ENCODE peak calls at places on chromosomes 13 and 19, in five cellular contexts. E, W, L, U and G are unnamed samples.

GRCh38 chr19:7348587-7349230 is at the start of gene ARHGEF18:
- DNase-seq in E (no peak), W (no peak), L (no peak), U (peak), G (no peak)

GRCh38 chr19:10718205-10719196 is 622 bp downstream of the DNM2 start:
- DNase-seq in E (no peak), W (peak), L (peak), U (peak), G (no peak)

GRCh38 chr13:75299206-75299605 is 182.8 kb downstream of the TBC1D4 start:
- DNase-seq in E (no peak), W (no peak), L (no peak), U (no peak), G (no peak)

GRCh38 chr19:50331187-50332013 is 2.2 kb upstream of the KCNC3 start:
- DNase-seq in E (no peak), W (no peak), L (no peak), U (no peak), G (no peak)

GRCh38 chr19:16571283-16571682 is 932 bp downstream of the SLC35E1 start:
- DNase-seq in E (no peak), W (no peak), L (peak), U (peak), G (peak)

GRCh38 chr19:57664269-57665127 is 4.2 kb upstream of the ZSCAN4 start:
- DNase-seq in E (no peak), W (peak), L (peak), U (peak), G (no peak)

GRCh38 chr19:958967-959685 is 25.0 kb upstream of the WDR18 start:
- DNase-seq in E (no peak), W (peak), L (peak), U (peak), G (peak)

GRCh38 chr13:41058229-41059070 is 2.9 kb upstream of the WBP4 start:
- DNase-seq in E (no peak), W (no peak), L (no peak), U (no peak), G (no peak)